ENCODE peak calls at places on chromosomes 3 and 15, in four cellular contexts. X is esophagus muscularis mucosa, W is tibial nerve, M is ovary. H is an unnamed sample. For H3K36me3, the result is how much of the 10 kb centered on the place peaks cover.

GRCh38 chr3:127831723-127832172 is 9.4 kb upstream of the MGLL start:
- DNase-seq in X (no peak), W (no peak), M (no peak), H (no peak)

GRCh38 chr3:12891985-12892839 is 50.8 kb upstream of the RPL32 start:
- DNase-seq in X (no peak), W (no peak), M (peak), H (peak)

GRCh38 chr3:170488802-170489201 is 70.1 kb downstream of the CLDN11 start:
- DNase-seq in X (no peak), W (no peak), M (no peak), H (no peak)

GRCh38 chr15:73578036-73578435 is 55.2 kb downstream of the NPTN start:
- DNase-seq in X (no peak), W (no peak), M (no peak), H (no peak)

GRCh38 chr3:58683001-58683845 is 16.6 kb upstream of the FAM3D start:
- DNase-seq in X (no peak), W (no peak), M (no peak), H (no peak)

GRCh38 chr15:66151809-66152208 is 101.7 kb downstream of the MEGF11 start:
- DNase-seq in X (no peak), W (no peak), M (no peak), H (no peak)

GRCh38 chr3:7657214-7658112 is 796.5 kb downstream of the GRM7 start:
- DNase-seq in X (no peak), W (no peak), M (no peak), H (no peak)

GRCh38 chr15:84081391-84082168 is 154.0 kb upstream of the GOLGA6L4 start:
- DNase-seq in X (no peak), W (no peak), M (no peak), H (no peak)

GRCh38 chr3:154364849-154365248 is 40.6 kb upstream of the DHX36 start:
- DNase-seq in X (no peak), W (no peak), M (no peak), H (no peak)

GRCh38 chr15:29668120-29668602 is 154.1 kb downstream of the TJP1 start:
- DNase-seq in X (no peak), W (no peak), M (peak), H (peak)

GRCh38 chr3:127535901-127536817 is 54.4 kb downstream of the TPRA1 start:
- DNase-seq in X (no peak), W (no peak), M (no peak), H (no peak)

GRCh38 chr3:196868297-196868661 is 559 bp downstream of the SENP5 start:
- DNase-seq in X (no peak), W (no peak), M (no peak), H (no peak)

GRCh38 chr3:46861996-46862688 is 1.1 kb downstream of the MYL3 start:
- DNase-seq in X (no peak), W (peak), M (no peak), H (peak)

GRCh38 chr3:51401639-51402166 is 10.6 kb downstream of the RBM15B start:
- DNase-seq in X (no peak), W (no peak), M (no peak), H (no peak)

GRCh38 chr15:87623832-87624231 is 632.7 kb downstream of the NTRK3 start:
- DNase-seq in X (no peak), W (no peak), M (no peak), H (no peak)

GRCh38 chr3:197511853-197512635 is 43.7 kb downstream of the BDH1 start:
- DNase-seq in X (no peak), W (no peak), M (no peak), H (no peak)

GRCh38 chr15:29945943-29946591 is 123.8 kb upstream of the TJP1 start:
- DNase-seq in X (no peak), W (no peak), M (no peak), H (no peak)

GRCh38 chr3:107962946-107963345 is 127.9 kb downstream of the CD47 start:
- DNase-seq in X (no peak), W (no peak), M (no peak), H (no peak)

GRCh38 chr3:86702381-86702958 is 288.5 kb downstream of the VGLL3 start:
- DNase-seq in X (no peak), W (no peak), M (no peak), H (no peak)

GRCh38 chr3:27059489-27059888 is 309.7 kb downstream of the NEK10 start:
- DNase-seq in X (no peak), W (no peak), M (no peak), H (no peak)

GRCh38 chr3:149532463-149533180 is 58.1 kb downstream of the TM4SF4 start:
- DNase-seq in X (no peak), W (no peak), M (no peak), H (no peak)

GRCh38 chr3:106184540-106185457 is 316.0 kb upstream of the CBLB start:
- DNase-seq in X (no peak), W (no peak), M (no peak), H (no peak)

GRCh38 chr3:149879872-149880271 is 66.9 kb downstream of the RNF13 start:
- DNase-seq in X (no peak), W (peak), M (peak), H (peak)

GRCh38 chr15:83747050-83747717 is 93.3 kb downstream of the ADAMTSL3 start:
- DNase-seq in X (no peak), W (no peak), M (peak), H (peak)

GRCh38 chr15:94196536-94196935 is 34.8 kb upstream of the MCTP2 start:
- DNase-seq in X (no peak), W (no peak), M (no peak), H (no peak)

GRCh38 chr3:196159952-196160804 is 51.0 kb downstream of the ZDHHC19 start:
- DNase-seq in X (no peak), W (no peak), M (no peak), H (peak)

GRCh38 chr3:186411994-186412393 is 50.0 kb upstream of the DGKG start:
- DNase-seq in X (no peak), W (no peak), M (no peak), H (no peak)

GRCh38 chr15:36075333-36075732 is 504.1 kb upstream of the CDIN1 start:
- DNase-seq in X (no peak), W (no peak), M (no peak), H (no peak)

GRCh38 chr3:48474619-48475018 is 28.1 kb downstream of the ATRIP start:
- DNase-seq in X (no peak), W (no peak), M (no peak), H (no peak)

GRCh38 chr15:50241684-50242450 is 23.7 kb downstream of the HDC start:
- DNase-seq in X (no peak), W (no peak), M (no peak), H (no peak)

GRCh38 chr3:150293401-150294001 is 114.6 kb upstream of the TSC22D2 start:
- DNase-seq in X (no peak), W (no peak), M (no peak), H (no peak)

GRCh38 chr3:152185941-152186630 is 82.6 kb upstream of the MBNL1 start:
- DNase-seq in X (no peak), W (no peak), M (no peak), H (no peak)

GRCh38 chr3:16188071-16188470 is 13.6 kb downstream of the GALNT15 start:
- DNase-seq in X (no peak), W (no peak), M (no peak), H (peak)

GRCh38 chr3:55882006-55882405 is 394.9 kb upstream of the WNT5A start:
- DNase-seq in X (peak), W (no peak), M (no peak), H (no peak)

GRCh38 chr3:54240-54639 is 142.3 kb upstream of the CHL1 start:
- DNase-seq in X (no peak), W (no peak), M (no peak), H (no peak)
- TF ChIP-seq CTCF in X (no peak), W (no peak), M (no peak), H (no peak)

DNA sequence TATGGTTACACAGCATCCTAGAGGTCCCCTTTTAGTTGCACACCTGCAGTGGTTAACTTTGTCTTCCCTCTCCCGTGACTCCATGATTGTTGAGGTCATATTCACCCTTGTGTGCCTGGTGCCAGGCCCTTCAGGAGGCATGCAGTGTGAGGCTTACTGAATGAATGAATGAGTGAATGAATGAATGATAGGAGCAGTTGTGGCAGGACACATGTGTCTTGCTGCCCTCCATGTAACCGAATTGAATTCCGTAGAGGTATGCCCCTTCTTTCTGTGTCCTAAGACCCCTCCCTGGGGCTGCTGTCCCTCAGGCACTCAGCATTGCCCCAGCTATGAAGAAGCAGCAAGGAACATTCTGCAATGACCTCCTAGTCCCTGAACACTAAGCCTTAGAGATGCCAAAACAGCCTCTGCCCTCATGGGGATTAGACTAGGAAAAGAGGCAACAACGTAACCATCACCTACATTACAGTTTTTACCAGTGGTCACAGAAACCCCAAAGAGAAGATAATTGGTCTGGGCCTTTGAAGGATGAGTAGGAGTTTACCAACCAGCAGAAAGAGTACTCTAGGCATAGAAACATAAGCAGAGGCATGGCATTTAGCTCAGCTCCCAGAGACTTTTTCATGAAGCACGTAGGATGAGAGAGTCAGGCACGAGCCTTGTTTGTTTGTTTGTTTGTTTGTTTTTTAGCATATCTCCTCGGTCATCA is 22.5 kb upstream of the CPNE9 start:
- DNase-seq in X (no peak), W (no peak), M (no peak), H (no peak)
- H3K36me3 ChIP-seq in X (half or more), W (under half), M (under half), H (half or more)

DNA sequence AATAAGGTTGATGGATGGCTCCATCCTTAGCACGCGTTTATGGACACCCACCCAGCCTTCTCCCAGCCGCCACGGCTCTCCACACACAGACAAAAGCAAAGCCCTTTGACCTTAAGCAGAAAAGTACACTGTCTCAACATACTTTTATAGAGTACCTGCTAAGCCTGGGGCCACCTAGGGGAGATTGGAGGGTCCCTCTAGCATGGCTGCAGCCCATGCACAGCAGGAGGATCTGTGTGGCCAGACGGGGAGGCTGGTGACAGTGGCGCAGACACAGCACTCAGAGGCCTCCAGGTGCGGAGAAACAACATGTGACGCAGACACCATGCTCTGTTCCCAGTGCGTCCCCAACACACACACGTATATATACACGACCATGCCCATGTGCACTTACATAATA is 174.9 kb downstream of the XXYLT1 start:
- DNase-seq in X (no peak), W (no peak), M (no peak), H (peak)
- TF ChIP-seq CTCF in X (no peak), W (no peak), M (no peak), H (no peak)

DNA sequence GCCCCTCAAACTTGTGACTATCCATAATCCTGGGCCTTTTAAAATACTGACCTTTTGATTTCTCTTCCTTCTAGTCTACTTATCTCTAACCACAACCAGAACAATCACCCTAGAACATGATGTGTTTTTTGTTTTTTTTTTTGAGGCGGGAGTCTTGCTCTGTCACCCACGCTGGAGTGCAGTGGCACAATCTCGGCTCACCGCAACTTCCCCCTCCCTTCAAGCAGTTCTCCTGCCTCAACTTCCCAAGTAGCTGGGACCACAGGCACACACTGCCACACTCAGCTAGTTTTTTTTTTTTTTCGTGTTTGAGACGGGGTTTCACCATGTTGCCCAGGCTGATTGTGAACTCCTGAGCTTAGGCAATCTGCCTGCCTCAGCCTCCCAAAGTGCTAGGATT is 25.1 kb downstream of the VPS39 start:
- DNase-seq in X (no peak), W (no peak), M (no peak), H (no peak)
- H3K36me3 ChIP-seq in X (half or more), W (under half), M (under half), H (half or more)

DNA sequence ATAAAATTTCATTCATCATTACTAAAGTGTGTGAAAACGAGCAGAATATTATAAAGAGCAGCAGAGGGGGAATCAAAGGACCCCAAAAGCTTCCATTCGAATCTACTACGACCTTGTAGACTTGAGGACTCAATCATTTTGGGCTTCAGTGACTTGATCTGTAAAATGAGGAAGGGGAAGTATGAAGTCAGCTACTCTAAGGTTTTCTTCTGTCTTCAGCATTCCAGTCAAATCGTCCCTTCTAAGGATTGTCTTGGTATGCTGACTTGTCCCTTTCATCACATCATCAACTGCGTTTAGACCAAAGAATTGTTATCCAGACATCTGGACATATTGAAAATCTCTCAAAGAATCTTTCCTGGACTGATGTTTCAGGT is 44.8 kb downstream of the PLD1 start:
- DNase-seq in X (no peak), W (no peak), M (no peak), H (no peak)
- TF ChIP-seq CTCF in X (no peak), W (no peak), M (no peak), H (no peak)

GRCh38 chr15:25091421-25092158 is 136.8 kb downstream of the SNRPN start:
- DNase-seq in X (peak), W (no peak), M (no peak), H (no peak)

GRCh38 chr15:25089577-25089976 is 134.8 kb downstream of the SNRPN start:
- DNase-seq in X (no peak), W (no peak), M (no peak), H (peak)

GRCh38 chr15:25090073-25090733 is 135.4 kb downstream of the SNRPN start:
- DNase-seq in X (no peak), W (no peak), M (no peak), H (no peak)

GRCh38 chr15:25088261-25088790 is 133.5 kb downstream of the SNRPN start:
- DNase-seq in X (no peak), W (no peak), M (no peak), H (no peak)

GRCh38 chr15:25087137-25087536 is 132.3 kb downstream of the SNRPN start:
- DNase-seq in X (no peak), W (no peak), M (no peak), H (peak)
- H3K36me3 ChIP-seq in X (half or more), W (under half), M (under half), H (half or more)

DNA sequence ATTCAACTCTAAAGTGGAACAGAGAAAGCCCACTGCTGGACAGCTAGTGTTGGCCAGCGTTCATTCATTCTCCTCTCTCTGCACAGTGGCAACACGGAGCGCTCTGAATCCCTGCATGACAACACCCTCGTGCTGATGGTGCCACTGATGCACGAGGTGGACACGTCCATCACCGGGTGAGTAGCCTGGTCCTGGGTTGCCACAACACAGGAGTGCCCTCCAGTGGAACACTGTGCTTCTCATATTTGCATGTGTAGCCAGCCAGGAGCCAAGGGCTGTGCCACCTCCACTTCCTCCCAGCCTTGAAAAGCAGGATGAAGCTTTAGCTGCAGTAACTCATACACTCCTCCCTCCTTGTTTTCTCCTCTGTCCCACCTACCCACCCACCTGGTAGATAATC is 120.0 kb upstream of the CTDSPL start:
- DNase-seq in X (peak), W (no peak), M (no peak), H (peak)
- TF ChIP-seq CTCF in X (peak), W (no peak), M (no peak), H (peak)

H was measured in tibial artery.